ENCODE peak calls at places on chromosome 6, in seven cellular contexts. T is stimulated activated CD8-positive, alpha-beta memory T cell treated with anti-CD3 and anti-CD28 coated beads, Interleukin-12 subunit alpha, Interleukin-12 subunit beta, amount 100 ng/mL, for 4 hours; D is NCI-H524; R is GM03348; E is transverse colon; O is stimulated activated CD4-positive, alpha-beta T cell treated with anti-CD3 and anti-CD28 coated beads, TNF-alpha, amount 100 ng/mL, for 48 hours; N is coronary artery. Q is an unnamed sample.

GRCh38 chr6:134071876-134072275 is 19.5 kb upstream of the SLC2A12 start:
- DNase-seq in T (no peak), D (no peak), R (no peak), E (no peak), O (no peak), N (no peak), Q (no peak)

GRCh38 chr6:153145591-153145990 is 14.5 kb upstream of the RGS17 start:
- DNase-seq in T (no peak), D (no peak), R (no peak), E (no peak), O (no peak), N (no peak), Q (no peak)

GRCh38 chr6:119090256-119090655 is 11.8 kb upstream of the FAM184A start:
- DNase-seq in T (no peak), D (no peak), R (no peak), E (no peak), O (no peak), N (no peak), Q (no peak)

GRCh38 chr6:136782021-136782770 is 10.1 kb downstream of the MAP3K5 start:
- DNase-seq in T (no peak), D (no peak), R (peak), E (no peak), O (no peak), N (no peak), Q (peak)

GRCh38 chr6:119142051-119142450 is 63.6 kb upstream of the FAM184A start:
- DNase-seq in T (no peak), D (no peak), R (peak), E (no peak), O (no peak), N (no peak), Q (no peak)

GRCh38 chr6:14333556-14334305 is 216.2 kb downstream of the CD83 start:
- DNase-seq in T (no peak), D (no peak), R (peak), E (no peak), O (no peak), N (no peak), Q (no peak)

GRCh38 chr6:148509789-148510581 is 167.3 kb downstream of the SASH1 start:
- DNase-seq in T (no peak), D (peak), R (peak), E (peak), O (no peak), N (peak), Q (peak)

GRCh38 chr6:26189905-26190304 is 102.7 kb downstream of the HFE start:
- DNase-seq in T (no peak), D (no peak), R (no peak), E (no peak), O (no peak), N (no peak), Q (no peak)

GRCh38 chr6:127090051-127090450 is 28.4 kb upstream of the RSPO3 start:
- DNase-seq in T (no peak), D (no peak), R (no peak), E (no peak), O (no peak), N (no peak), Q (no peak)

GRCh38 chr6:45543298-45544235 is 165.8 kb upstream of the SUPT3H start:
- DNase-seq in T (no peak), D (no peak), R (no peak), E (no peak), O (no peak), N (no peak), Q (no peak)

GRCh38 chr6:53943410-53943809 is 148.6 kb downstream of the LRRC1 start:
- DNase-seq in T (no peak), D (no peak), R (no peak), E (no peak), O (no peak), N (no peak), Q (no peak)

GRCh38 chr6:79878142-79878748 is 69.1 kb downstream of the ELOVL4 start:
- DNase-seq in T (no peak), D (no peak), R (no peak), E (no peak), O (no peak), N (no peak), Q (no peak)

GRCh38 chr6:129677634-129678325 is 32.2 kb downstream of the ARHGAP18 start:
- DNase-seq in T (no peak), D (no peak), R (no peak), E (no peak), O (no peak), N (no peak), Q (no peak)

GRCh38 chr6:107877968-107878367 is 53.9 kb upstream of the SCML4 start:
- DNase-seq in T (no peak), D (no peak), R (no peak), E (no peak), O (no peak), N (no peak), Q (no peak)

GRCh38 chr6:81689580-81689979 is 62.9 kb downstream of the TENT5A start:
- DNase-seq in T (no peak), D (no peak), R (no peak), E (no peak), O (no peak), N (no peak), Q (no peak)

GRCh38 chr6:103570431-103570830 is 1289.3 kb downstream of the HACE1 start:
- DNase-seq in T (no peak), D (no peak), R (no peak), E (no peak), O (no peak), N (no peak), Q (no peak)

GRCh38 chr6:87139236-87139635 is 16.1 kb upstream of the ZNF292 start:
- DNase-seq in T (no peak), D (no peak), R (peak), E (peak), O (peak), N (no peak), Q (peak)

GRCh38 chr6:120569689-120570088 is 764.6 kb downstream of the TBC1D32 start:
- DNase-seq in T (no peak), D (no peak), R (no peak), E (no peak), O (no peak), N (no peak), Q (no peak)

GRCh38 chr6:64258752-64259151 is 623.1 kb downstream of the PHF3 start:
- DNase-seq in T (no peak), D (no peak), R (no peak), E (no peak), O (no peak), N (no peak), Q (no peak)

GRCh38 chr6:78611886-78612480 is 255.4 kb upstream of the IRAK1BP1 start:
- DNase-seq in T (no peak), D (no peak), R (no peak), E (no peak), O (no peak), N (no peak), Q (peak)

GRCh38 chr6:9921366-9921765 is 493.5 kb downstream of the TFAP2A start:
- DNase-seq in T (no peak), D (no peak), R (peak), E (no peak), O (no peak), N (no peak), Q (no peak)

GRCh38 chr6:112252571-112253504 is 1.5 kb downstream of the LAMA4 start:
- DNase-seq in T (no peak), D (no peak), R (peak), E (no peak), O (no peak), N (no peak), Q (no peak)

GRCh38 chr6:122042851-122043250 is 356.6 kb upstream of the HSF2 start:
- DNase-seq in T (no peak), D (no peak), R (no peak), E (no peak), O (no peak), N (no peak), Q (no peak)

GRCh38 chr6:53741417-53741816 is 53.4 kb upstream of the LRRC1 start:
- DNase-seq in T (no peak), D (no peak), R (no peak), E (no peak), O (peak), N (no peak), Q (no peak)

GRCh38 chr6:168024951-168025510 is 27.6 kb downstream of the KIF25 start:
- DNase-seq in T (no peak), D (no peak), R (no peak), E (no peak), O (no peak), N (peak), Q (no peak)

GRCh38 chr6:53896237-53896636 is 101.4 kb downstream of the LRRC1 start:
- DNase-seq in T (no peak), D (no peak), R (peak), E (no peak), O (no peak), N (no peak), Q (no peak)

GRCh38 chr6:137692806-137693205 is 174.3 kb upstream of the TNFAIP3 start:
- DNase-seq in T (no peak), D (no peak), R (no peak), E (no peak), O (no peak), N (no peak), Q (no peak)

Q was measured in Kasumi-1.